ENCODE peak calls at places on chromosomes 16 and 17, in nine cellular contexts. U, N, Q, J, B, I, R, Z and P are unnamed samples.

GRCh38 chr16:16857012-16857411 is 478.1 kb downstream of the NPIPA7 start:
- DNase-seq in U (no peak), N (no peak), Q (no peak), J (no peak), B (no peak), I (no peak), R (no peak), Z (no peak), P (no peak)

GRCh38 chr17:2058521-2059124 is 3.7 kb downstream of the HIC1 start:
- DNase-seq in U (no peak), N (no peak), Q (peak; percentile 67), J (no peak), B (peak; percentile 74), I (no peak), R (peak; percentile 81), Z (peak; percentile 52), P (no peak)

GRCh38 chr16:11876306-11876705 is 25.0 kb upstream of the RSL1D1 start:
- DNase-seq in U (no peak), N (no peak), Q (no peak), J (no peak), B (no peak), I (no peak), R (no peak), Z (no peak), P (no peak)

GRCh38 chr16:19316846-19317245 is 31.3 kb downstream of the CLEC19A start:
- DNase-seq in U (no peak), N (no peak), Q (no peak), J (no peak), B (no peak), I (no peak), R (no peak), Z (no peak), P (no peak)

GRCh38 chr17:29595943-29596774 is 3.2 kb downstream of the ANKRD13B start:
- DNase-seq in U (no peak), N (no peak), Q (no peak), J (no peak), B (no peak), I (no peak), R (no peak), Z (no peak), P (no peak)

GRCh38 chr17:47615766-47616424 is 33.8 kb upstream of the KPNB1 start:
- DNase-seq in U (peak; percentile 55), N (peak; percentile 32), Q (no peak), J (peak; percentile 8), B (no peak), I (no peak), R (no peak), Z (peak; percentile 42), P (no peak)

GRCh38 chr16:89572042-89572441 is 3.5 kb upstream of the CPNE7 start:
- DNase-seq in U (no peak), N (no peak), Q (no peak), J (no peak), B (no peak), I (no peak), R (peak; percentile 28), Z (no peak), P (no peak)

GRCh38 chr17:1232786-1233185 is 37.5 kb upstream of the BHLHA9 start:
- DNase-seq in U (no peak), N (peak; percentile 36), Q (no peak), J (peak; percentile 59), B (no peak), I (no peak), R (no peak), Z (no peak), P (no peak)

GRCh38 chr17:55320594-55321506 is 56.1 kb downstream of the HLF start:
- DNase-seq in U (no peak), N (peak; percentile 4), Q (no peak), J (no peak), B (no peak), I (no peak), R (no peak), Z (no peak), P (no peak)

GRCh38 chr17:4710693-4711634 is 532 bp downstream of the ARRB2 start:
- DNase-seq in U (no peak), N (no peak), Q (no peak), J (no peak), B (peak; percentile 46), I (no peak), R (peak; percentile 16), Z (peak; percentile 60), P (no peak)

GRCh38 chr16:87555647-87556046 is 46.7 kb upstream of the JPH3 start:
- DNase-seq in U (no peak), N (no peak), Q (no peak), J (no peak), B (no peak), I (no peak), R (no peak), Z (no peak), P (no peak)

GRCh38 chr17:83126275-83126930 is 47.0 kb downstream of the METRNL start:
- DNase-seq in U (no peak), N (no peak), Q (no peak), J (no peak), B (no peak), I (no peak), R (no peak), Z (no peak), P (no peak)